ENCODE peak calls at places on chromosomes 12 and 14, in ten cellular contexts. U is AML-193; J is effector memory CD4-positive, alpha-beta T cell; L is AG04450; E is HS-5; A is nucleus accumbens; N is brain pericyte; D is iris pigment epithelial cell; Y is activated CD8-positive, alpha-beta memory T cell treated with anti-CD3 and anti-CD28 coated beads for 1 hour; V is kidney tubule cell. K is an unnamed sample.

GRCh38 chr14:23492618-23493272 is 23.2 kb downstream of the NGDN start:
- DNase-seq in U (no peak), J (no peak), L (no peak), E (no peak), A (no peak), N (no peak), D (peak; percentile 72), Y (no peak), V (no peak), K (no peak)

GRCh38 chr14:102524026-102524450 is 14.5 kb upstream of the ANKRD9 start:
- DNase-seq in U (no peak), J (no peak), L (no peak), E (no peak), A (no peak), N (no peak), D (no peak), Y (no peak), V (no peak), K (no peak)

GRCh38 chr12:69908208-69908607 is 83.2 kb downstream of the MYRFL start:
- DNase-seq in U (no peak), J (no peak), L (no peak), E (no peak), A (no peak), N (no peak), D (no peak), Y (no peak), V (no peak), K (no peak)

GRCh38 chr14:103021817-103022668 is 35.3 kb downstream of the CDC42BPB start:
- DNase-seq in U (no peak), J (no peak), L (no peak), E (no peak), A (no peak), N (no peak), D (peak; percentile 42), Y (no peak), V (peak; percentile 37), K (no peak)

GRCh38 chr14:99718031-99718810 is 34.1 kb downstream of the CYP46A1 start:
- DNase-seq in U (no peak), J (no peak), L (no peak), E (no peak), A (no peak), N (no peak), D (no peak), Y (no peak), V (no peak), K (no peak)

GRCh38 chr14:100399052-100399849 is 76.1 kb downstream of the SLC25A47 start:
- DNase-seq in U (no peak), J (no peak), L (no peak), E (no peak), A (no peak), N (no peak), D (no peak), Y (no peak), V (no peak), K (no peak)

GRCh38 chr12:662541-663292 is 528 bp downstream of the NINJ2 start:
- DNase-seq in U (peak; percentile 62), J (no peak), L (no peak), E (no peak), A (no peak), N (no peak), D (peak; percentile 27), Y (no peak), V (no peak), K (no peak)

GRCh38 chr14:61889914-61890351 is 127.7 kb downstream of the SNAPC1 start:
- DNase-seq in U (no peak), J (no peak), L (no peak), E (no peak), A (no peak), N (no peak), D (peak; percentile 0), Y (no peak), V (no peak), K (no peak)

GRCh38 chr14:35818346-35819115 is 7.6 kb upstream of the BRMS1L start:
- DNase-seq in U (peak; percentile 15), J (no peak), L (no peak), E (no peak), A (no peak), N (no peak), D (peak; percentile 62), Y (no peak), V (peak; percentile 53), K (no peak)

GRCh38 chr12:88471641-88472040 is 108.6 kb downstream of the KITLG start:
- DNase-seq in U (no peak), J (no peak), L (no peak), E (peak; percentile 19), A (no peak), N (no peak), D (peak; percentile 73), Y (no peak), V (peak; percentile 64), K (no peak)

GRCh38 chr14:52121441-52121840 is 52.6 kb upstream of the NID2 start:
- DNase-seq in U (no peak), J (no peak), L (no peak), E (no peak), A (no peak), N (no peak), D (no peak), Y (no peak), V (no peak), K (no peak)

GRCh38 chr12:96587691-96588090 is 98.3 kb downstream of the CFAP54 start:
- DNase-seq in U (no peak), J (no peak), L (no peak), E (no peak), A (no peak), N (no peak), D (peak; percentile 34), Y (no peak), V (no peak), K (no peak)

GRCh38 chr14:34301107-34301734 is 160.8 kb downstream of the SPTSSA start:
- DNase-seq in U (peak; percentile 18), J (no peak), L (no peak), E (no peak), A (no peak), N (no peak), D (peak; percentile 41), Y (no peak), V (peak; percentile 56), K (no peak)

GRCh38 chr14:35287481-35288013 is 4.6 kb upstream of the PSMA6 start:
- DNase-seq in U (no peak), J (no peak), L (no peak), E (no peak), A (no peak), N (no peak), D (no peak), Y (no peak), V (peak; percentile 77), K (no peak)

GRCh38 chr12:86376052-86376451 is 119.9 kb upstream of the MGAT4C start:
- DNase-seq in U (no peak), J (no peak), L (no peak), E (no peak), A (no peak), N (no peak), D (no peak), Y (no peak), V (no peak), K (no peak)

K was measured in hypothalamus.